ENCODE peak calls at places on chromosome 12, in ten cellular contexts. K is NCI-H774; D is stimulated activated naive CD8-positive, alpha-beta T cell treated with anti-CD3 and anti-CD28 coated beads, Interleukin-15, amount 100 ng/mL, for 72 hours; G is NCI-H1092; P is activated gamma-delta T cell treated with Interleukin-2 at 50 U/mL for 16 hours; Z is nephron progenitor cell; F is stimulated activated CD4-positive, alpha-beta T cell treated with anti-CD3 and anti-CD28 coated beads, Interleukin-4, amount 100 ng/mL, for 24 hours; R is fibroblast of pulmonary artery; Y is kidney glomerular epithelial cell; H is astrocyte of the cerebellum. I is an unnamed sample.

GRCh38 chr12:95963104-95963503 is 20.0 kb downstream of the AMDHD1 start:
- DNase-seq in K (no peak), D (no peak), G (no peak), P (no peak), Z (no peak), F (no peak), R (no peak), Y (no peak), H (no peak), I (no peak)

GRCh38 chr12:49980501-49981158 is 7.9 kb downstream of the AQP6 start:
- DNase-seq in K (no peak), D (peak), G (no peak), P (no peak), Z (no peak), F (no peak), R (no peak), Y (no peak), H (no peak), I (no peak)

GRCh38 chr12:117792471-117792870 is 176.3 kb downstream of the KSR2 start:
- DNase-seq in K (no peak), D (no peak), G (no peak), P (no peak), Z (no peak), F (no peak), R (no peak), Y (no peak), H (no peak), I (no peak)

GRCh38 chr12:7091171-7091570 is 1.1 kb downstream of the C1R start:
- DNase-seq in K (no peak), D (no peak), G (no peak), P (no peak), Z (no peak), F (no peak), R (no peak), Y (no peak), H (no peak), I (no peak)

GRCh38 chr12:101441835-101442234 is 33.3 kb upstream of the SPIC start:
- DNase-seq in K (no peak), D (no peak), G (no peak), P (no peak), Z (no peak), F (no peak), R (no peak), Y (no peak), H (no peak), I (no peak)

GRCh38 chr12:116779597-116779996 is 41.5 kb downstream of the RNFT2 start:
- DNase-seq in K (no peak), D (no peak), G (no peak), P (no peak), Z (no peak), F (no peak), R (no peak), Y (no peak), H (no peak), I (no peak)

GRCh38 chr12:27226319-27226984 is 17.6 kb upstream of the STK38L start:
- DNase-seq in K (no peak), D (no peak), G (no peak), P (no peak), Z (no peak), F (no peak), R (no peak), Y (no peak), H (no peak), I (peak)

GRCh38 chr12:6026998-6027397 is 81.9 kb upstream of the ANO2 start:
- DNase-seq in K (no peak), D (no peak), G (no peak), P (no peak), Z (no peak), F (no peak), R (no peak), Y (no peak), H (no peak), I (no peak)

GRCh38 chr12:19239616-19240234 is 110.2 kb downstream of the PLEKHA5 start:
- DNase-seq in K (no peak), D (no peak), G (no peak), P (no peak), Z (no peak), F (no peak), R (peak), Y (no peak), H (peak), I (no peak)

GRCh38 chr12:49529409-49529808 is 9.4 kb upstream of the KCNH3 start:
- DNase-seq in K (no peak), D (no peak), G (no peak), P (no peak), Z (no peak), F (no peak), R (no peak), Y (no peak), H (no peak), I (no peak)

GRCh38 chr12:92785563-92785950 is 82.8 kb downstream of the PLEKHG7 start:
- DNase-seq in K (no peak), D (no peak), G (no peak), P (no peak), Z (no peak), F (no peak), R (no peak), Y (no peak), H (no peak), I (no peak)

GRCh38 chr12:119175115-119175514 is 3.6 kb upstream of the HSPB8 start:
- DNase-seq in K (no peak), D (no peak), G (no peak), P (no peak), Z (no peak), F (no peak), R (no peak), Y (no peak), H (no peak), I (no peak)

GRCh38 chr12:128755565-128755964 is 68.2 kb downstream of the SLC15A4 start:
- DNase-seq in K (no peak), D (no peak), G (no peak), P (no peak), Z (no peak), F (no peak), R (no peak), Y (no peak), H (no peak), I (no peak)

GRCh38 chr12:53743277-53744129 is 8.3 kb downstream of the CISTR start:
- DNase-seq in K (peak), D (peak), G (peak), P (peak), Z (peak), F (peak), R (peak), Y (peak), H (peak), I (no peak)

GRCh38 chr12:91327136-91327535 is 144.5 kb upstream of the DCN start:
- DNase-seq in K (no peak), D (no peak), G (no peak), P (no peak), Z (no peak), F (no peak), R (peak), Y (no peak), H (no peak), I (no peak)

GRCh38 chr12:113831016-113831415 is 135.1 kb downstream of the RBM19 start:
- DNase-seq in K (no peak), D (no peak), G (no peak), P (no peak), Z (no peak), F (no peak), R (peak), Y (peak), H (peak), I (no peak)

GRCh38 chr12:84637926-84638325 is 274.7 kb downstream of the SLC6A15 start:
- DNase-seq in K (no peak), D (no peak), G (no peak), P (no peak), Z (no peak), F (no peak), R (peak), Y (no peak), H (peak), I (no peak)

GRCh38 chr12:83826112-83826511 is 1086.5 kb downstream of the SLC6A15 start:
- DNase-seq in K (no peak), D (peak), G (no peak), P (no peak), Z (peak), F (peak), R (peak), Y (no peak), H (no peak), I (no peak)

GRCh38 chr12:30100736-30101135 is 317.0 kb upstream of the TMTC1 start:
- DNase-seq in K (no peak), D (no peak), G (no peak), P (no peak), Z (no peak), F (no peak), R (no peak), Y (no peak), H (peak), I (no peak)

GRCh38 chr12:69738351-69739286 is at the start of gene RAB3IP:
- DNase-seq in K (peak), D (peak), G (peak), P (peak), Z (peak), F (peak), R (peak), Y (peak), H (peak), I (peak)

I was measured in DMS79.